ENCODE peak calls at places on chromosomes 3 and 15, in five cellular contexts. One of them, this sample, is unnamed.

GRCh38 chr3:32177702-32178198 is 60.7 kb upstream of the CMTM8 start:
- DNase-seq in breast epithelium: no peak
- DNase-seq in body of pancreas: peak; percentile 93
- DNase-seq in HCT116: peak; percentile 90
- DNase-seq in transverse colon: peak; percentile 67
- DNase-seq in this sample: peak; percentile 48

GRCh38 chr3:178097576-178097975 is 438.7 kb upstream of the KCNMB2 start:
- DNase-seq in breast epithelium: no peak
- DNase-seq in body of pancreas: peak; percentile 31
- DNase-seq in HCT116: no peak
- DNase-seq in transverse colon: no peak
- DNase-seq in this sample: no peak

GRCh38 chr15:98241032-98241554 is 280.6 kb downstream of the ARRDC4 start:
- DNase-seq in breast epithelium: no peak
- DNase-seq in body of pancreas: no peak
- DNase-seq in HCT116: no peak
- DNase-seq in transverse colon: no peak
- DNase-seq in this sample: no peak

GRCh38 chr3:11770477-11771381 is 76.0 kb downstream of the TAMM41 start:
- DNase-seq in breast epithelium: peak; percentile 89
- DNase-seq in body of pancreas: peak; percentile 96
- DNase-seq in HCT116: peak; percentile 87
- DNase-seq in transverse colon: peak; percentile 90
- DNase-seq in this sample: peak; percentile 68

GRCh38 chr3:8988791-8989558 is 25.7 kb upstream of the RAD18 start:
- DNase-seq in breast epithelium: no peak
- DNase-seq in body of pancreas: no peak
- DNase-seq in HCT116: no peak
- DNase-seq in transverse colon: no peak
- DNase-seq in this sample: no peak

GRCh38 chr15:54159044-54159443 is 180.8 kb downstream of the UNC13C start:
- DNase-seq in breast epithelium: no peak
- DNase-seq in body of pancreas: no peak
- DNase-seq in HCT116: no peak
- DNase-seq in transverse colon: no peak
- DNase-seq in this sample: no peak

GRCh38 chr3:16319307-16319706 is 54.3 kb downstream of the OXNAD1 start:
- DNase-seq in breast epithelium: no peak
- DNase-seq in body of pancreas: no peak
- DNase-seq in HCT116: peak; percentile 13
- DNase-seq in transverse colon: no peak
- DNase-seq in this sample: peak; percentile 72

GRCh38 chr15:87896926-87897325 is 359.6 kb downstream of the NTRK3 start:
- DNase-seq in breast epithelium: no peak
- DNase-seq in body of pancreas: no peak
- DNase-seq in HCT116: no peak
- DNase-seq in transverse colon: no peak
- DNase-seq in this sample: no peak

GRCh38 chr3:43629254-43629653 is 7.4 kb upstream of the ANO10 start:
- DNase-seq in breast epithelium: no peak
- DNase-seq in body of pancreas: no peak
- DNase-seq in HCT116: no peak
- DNase-seq in transverse colon: no peak
- DNase-seq in this sample: no peak

GRCh38 chr3:63912768-63913588 is 795 bp upstream of the SCAANT1 start:
- DNase-seq in breast epithelium: peak; percentile 67
- DNase-seq in body of pancreas: peak; percentile 85
- DNase-seq in HCT116: peak; percentile 32
- DNase-seq in transverse colon: peak; percentile 81
- DNase-seq in this sample: peak; percentile 64

GRCh38 chr15:48547305-48547704 is 98.2 kb downstream of the FBN1 start:
- DNase-seq in breast epithelium: no peak
- DNase-seq in body of pancreas: no peak
- DNase-seq in HCT116: no peak
- DNase-seq in transverse colon: no peak
- DNase-seq in this sample: no peak

GRCh38 chr3:31981206-31982181 is at the start of the genes OSBPL10 and ZNF860:
- DNase-seq in breast epithelium: peak; percentile 80
- DNase-seq in body of pancreas: peak; percentile 89
- DNase-seq in HCT116: peak; percentile 57
- DNase-seq in transverse colon: peak; percentile 90
- DNase-seq in this sample: peak; percentile 83

GRCh38 chr3:58388550-58389061 is 45.0 kb downstream of the PDHB start:
- DNase-seq in breast epithelium: no peak
- DNase-seq in body of pancreas: no peak
- DNase-seq in HCT116: no peak
- DNase-seq in transverse colon: no peak
- DNase-seq in this sample: no peak

GRCh38 chr15:98425173-98425572 is 223.2 kb upstream of the IGF1R start:
- DNase-seq in breast epithelium: no peak
- DNase-seq in body of pancreas: no peak
- DNase-seq in HCT116: no peak
- DNase-seq in transverse colon: no peak
- DNase-seq in this sample: no peak

GRCh38 chr15:87369269-87369668 is 887.3 kb downstream of the NTRK3 start:
- DNase-seq in breast epithelium: no peak
- DNase-seq in body of pancreas: no peak
- DNase-seq in HCT116: no peak
- DNase-seq in transverse colon: no peak
- DNase-seq in this sample: no peak

GRCh38 chr3:72398781-72399180 is 449.5 kb downstream of the SHQ1 start:
- DNase-seq in breast epithelium: no peak
- DNase-seq in body of pancreas: no peak
- DNase-seq in HCT116: no peak
- DNase-seq in transverse colon: no peak
- DNase-seq in this sample: no peak

GRCh38 chr15:29939404-29939803 is 117.1 kb upstream of the TJP1 start:
- DNase-seq in breast epithelium: no peak
- DNase-seq in body of pancreas: no peak
- DNase-seq in HCT116: no peak
- DNase-seq in transverse colon: no peak
- DNase-seq in this sample: no peak

GRCh38 chr3:101518421-101518871 is 5.4 kb upstream of the SENP7 start:
- DNase-seq in breast epithelium: no peak
- DNase-seq in body of pancreas: no peak
- DNase-seq in HCT116: no peak
- DNase-seq in transverse colon: no peak
- DNase-seq in this sample: no peak

GRCh38 chr3:4926892-4927291 is 52.3 kb upstream of the BHLHE40 start:
- DNase-seq in breast epithelium: no peak
- DNase-seq in body of pancreas: no peak
- DNase-seq in HCT116: no peak
- DNase-seq in transverse colon: no peak
- DNase-seq in this sample: no peak

GRCh38 chr15:50260969-50261496 is 4.5 kb downstream of the HDC start:
- DNase-seq in breast epithelium: no peak
- DNase-seq in body of pancreas: no peak
- DNase-seq in HCT116: no peak
- DNase-seq in transverse colon: no peak
- DNase-seq in this sample: no peak

GRCh38 chr3:51792206-51792605 is 13.2 kb upstream of the IQCF6 start:
- DNase-seq in breast epithelium: no peak
- DNase-seq in body of pancreas: no peak
- DNase-seq in HCT116: no peak
- DNase-seq in transverse colon: no peak
- DNase-seq in this sample: no peak

DNA sequence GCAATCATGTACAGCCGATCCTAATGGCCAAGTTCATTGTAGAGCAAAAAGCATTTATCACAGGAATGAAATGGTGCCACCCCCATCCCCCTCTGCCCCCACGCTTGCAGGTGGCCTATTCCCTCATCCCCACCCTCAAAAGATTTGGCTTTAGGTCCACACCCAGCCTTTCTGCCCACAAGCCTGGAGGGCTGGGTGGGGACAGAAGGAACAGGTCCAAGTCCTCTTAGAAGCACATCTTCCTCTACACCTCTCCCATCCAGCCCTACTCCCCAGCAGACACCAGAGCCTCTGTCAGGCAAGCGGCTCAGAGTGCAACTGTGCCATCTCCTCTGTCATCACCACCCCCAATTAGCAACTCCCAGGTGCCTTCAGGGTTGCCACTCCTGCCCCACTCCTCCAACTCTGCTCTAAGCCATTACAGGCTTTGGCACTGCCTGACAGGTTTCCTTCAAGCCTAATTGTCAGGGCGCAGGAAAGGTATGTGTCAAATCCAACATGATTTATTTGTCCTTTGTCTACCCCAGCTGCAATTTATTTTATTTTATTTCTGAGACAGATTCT is 49.4 kb downstream of the DAPK2 start:
- DNase-seq in breast epithelium: no peak
- DNase-seq in body of pancreas: no peak
- DNase-seq in HCT116: no peak
- DNase-seq in transverse colon: no peak
- DNase-seq in this sample: peak; percentile 38
- TF ChIP-seq POLR2A in breast epithelium: no peak
- TF ChIP-seq POLR2A in body of pancreas: no peak
- TF ChIP-seq POLR2A in HCT116: no peak
- TF ChIP-seq POLR2A in transverse colon: no peak
- TF ChIP-seq POLR2A in this sample: no peak

DNA sequence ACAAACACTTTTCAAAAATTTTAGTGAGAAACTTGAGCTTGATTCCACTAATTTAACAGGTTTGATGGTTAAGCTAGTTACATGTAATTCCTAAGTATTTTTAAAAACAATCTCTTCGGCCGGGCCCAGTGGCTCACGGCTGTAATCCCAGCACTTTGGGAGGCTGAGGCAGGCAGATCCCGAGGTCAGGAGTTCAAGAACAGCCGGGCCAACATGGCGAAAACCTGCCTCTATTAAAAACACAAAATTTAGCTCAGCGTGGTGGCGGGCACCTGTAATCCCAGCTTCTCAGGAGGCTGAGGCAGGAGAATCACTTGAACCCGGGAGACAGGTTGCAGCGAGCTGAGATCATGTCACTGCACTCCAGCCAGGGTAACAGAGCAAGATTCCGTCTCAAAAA is 25.3 kb downstream of the TRA2B start:
- DNase-seq in breast epithelium: no peak
- DNase-seq in body of pancreas: no peak
- DNase-seq in HCT116: no peak
- DNase-seq in transverse colon: no peak
- DNase-seq in this sample: no peak
- H3K36me3 ChIP-seq in breast epithelium: no peaks in the 10 kb centered on the region
- H3K36me3 ChIP-seq in body of pancreas: peaks cover 12% of the 10 kb centered on the region
- H3K36me3 ChIP-seq in HCT116: peaks cover 27% of the 10 kb centered on the region
- H3K36me3 ChIP-seq in transverse colon: peaks cover 2% of the 10 kb centered on the region
- H3K36me3 ChIP-seq in this sample: peaks cover 41% of the 10 kb centered on the region

GRCh38 chr15:58520464-58520863 is 88.7 kb downstream of the LIPC start:
- DNase-seq in breast epithelium: no peak
- DNase-seq in body of pancreas: no peak
- DNase-seq in HCT116: no peak
- DNase-seq in transverse colon: no peak
- DNase-seq in this sample: no peak
- TF ChIP-seq POLR2A in breast epithelium: no peak
- TF ChIP-seq POLR2A in body of pancreas: no peak
- TF ChIP-seq POLR2A in HCT116: no peak
- TF ChIP-seq POLR2A in transverse colon: no peak
- TF ChIP-seq POLR2A in this sample: no peak

DNA sequence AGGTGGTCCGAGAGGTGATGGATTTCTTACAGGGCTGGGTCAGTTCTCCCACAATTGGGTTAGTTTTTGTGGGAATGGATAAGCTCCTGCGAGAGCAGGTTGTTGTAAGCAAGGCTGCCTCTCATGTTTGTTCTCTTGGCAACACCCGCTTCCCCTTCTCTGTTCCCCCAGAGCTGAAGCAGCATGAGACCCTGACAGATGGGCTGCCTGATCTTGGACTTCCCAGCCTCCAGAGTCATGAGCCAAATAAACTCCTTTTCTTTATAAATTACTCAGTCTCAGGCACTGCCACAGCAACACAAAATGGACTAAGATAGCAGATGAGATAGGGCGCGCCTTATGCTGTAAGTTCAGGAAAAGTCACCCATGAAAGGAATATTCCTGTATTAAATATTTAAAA is 38.7 kb downstream of the NIPA2 start:
- DNase-seq in breast epithelium: no peak
- DNase-seq in body of pancreas: no peak
- DNase-seq in HCT116: no peak
- DNase-seq in transverse colon: no peak
- DNase-seq in this sample: no peak
- H3K36me3 ChIP-seq in breast epithelium: peaks cover 2% of the 10 kb centered on the region
- H3K36me3 ChIP-seq in body of pancreas: peaks cover 4% of the 10 kb centered on the region
- H3K36me3 ChIP-seq in HCT116: peaks cover 19% of the 10 kb centered on the region
- H3K36me3 ChIP-seq in transverse colon: no peaks in the 10 kb centered on the region
- H3K36me3 ChIP-seq in this sample: no peaks in the 10 kb centered on the region

GRCh38 chr3:129627350-129628168 is 21.1 kb upstream of the PLXND1 start:
- DNase-seq in breast epithelium: no peak
- DNase-seq in body of pancreas: peak; percentile 78
- DNase-seq in HCT116: peak; percentile 61
- DNase-seq in transverse colon: peak; percentile 75
- DNase-seq in this sample: peak; percentile 72

GRCh38 chr3:129628169-129628522 is 21.7 kb upstream of the PLXND1 start:
- DNase-seq in breast epithelium: no peak
- DNase-seq in body of pancreas: no peak
- DNase-seq in HCT116: no peak
- DNase-seq in transverse colon: no peak
- DNase-seq in this sample: no peak

GRCh38 chr3:129625071-129625874 is 18.8 kb upstream of the PLXND1 start:
- DNase-seq in breast epithelium: no peak
- DNase-seq in body of pancreas: no peak
- DNase-seq in HCT116: no peak
- DNase-seq in transverse colon: no peak
- DNase-seq in this sample: no peak

GRCh38 chr3:129629011-129629410 is 22.5 kb upstream of the PLXND1 start:
- DNase-seq in breast epithelium: no peak
- DNase-seq in body of pancreas: no peak
- DNase-seq in HCT116: no peak
- DNase-seq in transverse colon: no peak
- DNase-seq in this sample: no peak

DNA sequence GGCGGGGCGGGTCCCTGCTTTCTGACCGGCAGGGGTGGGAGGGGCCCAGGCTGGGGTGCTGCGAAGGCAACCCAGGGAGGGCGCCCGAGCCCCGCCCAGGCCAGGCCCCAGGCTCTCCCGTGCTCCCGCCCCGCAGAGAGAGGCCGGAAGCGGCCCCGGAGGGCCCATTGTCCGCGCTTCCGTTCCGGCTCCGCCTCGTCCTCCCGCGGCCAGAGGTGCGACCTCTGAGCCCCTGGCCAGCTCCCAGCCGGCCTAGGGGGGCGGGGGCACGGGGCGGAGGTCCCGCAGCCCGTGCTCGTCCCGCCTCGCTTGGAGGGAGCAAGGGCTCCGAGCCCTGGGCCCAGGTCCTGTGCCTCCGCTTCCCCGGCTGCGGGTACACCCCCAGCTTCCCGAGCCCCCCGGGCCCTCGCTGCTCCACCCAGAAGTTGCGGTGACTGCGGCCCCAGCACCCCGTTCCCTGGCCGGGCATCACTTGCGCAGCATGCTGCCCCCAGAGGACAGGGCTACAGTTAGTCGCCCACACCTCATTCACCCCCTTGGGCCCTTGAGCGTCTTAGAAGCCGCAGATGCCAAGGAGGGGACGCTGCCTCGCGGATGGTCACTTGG is 20.4 kb upstream of the PLXND1 start:
- DNase-seq in breast epithelium: peak; percentile 80
- DNase-seq in body of pancreas: peak; percentile 95
- DNase-seq in HCT116: peak; percentile 78
- DNase-seq in transverse colon: peak; percentile 96
- DNase-seq in this sample: peak; percentile 96
- TF ChIP-seq POLR2A in breast epithelium: peak; percentile 13
- TF ChIP-seq POLR2A in body of pancreas: peak; percentile 88
- TF ChIP-seq POLR2A in HCT116: no peak
- TF ChIP-seq POLR2A in transverse colon: peak; percentile 88
- TF ChIP-seq POLR2A in this sample: peak; percentile 82